ENCODE peak calls at places on chromosomes 7 and 10, in eight cellular contexts. One of them, this sample, is unnamed.

GRCh38 chr7:10855583-10855982 is 118.1 kb upstream of the PHF14 start:
- DNase-seq in mesendoderm: no peak
- DNase-seq in adipocyte: no peak
- DNase-seq in PC-3: no peak
- DNase-seq in colonic mucosa: no peak
- DNase-seq in neuronal stem cell: no peak
- DNase-seq in mammary epithelial cell: no peak
- DNase-seq in neural progenitor cell: no peak
- DNase-seq in this sample: no peak

GRCh38 chr10:50981904-50982303 is 92.4 kb upstream of the PRKG1 start:
- DNase-seq in mesendoderm: no peak
- DNase-seq in adipocyte: no peak
- DNase-seq in PC-3: no peak
- DNase-seq in colonic mucosa: no peak
- DNase-seq in neuronal stem cell: no peak
- DNase-seq in mammary epithelial cell: no peak
- DNase-seq in neural progenitor cell: no peak
- DNase-seq in this sample: no peak

GRCh38 chr7:99004781-99005500 is 126.6 kb downstream of the TRRAP start:
- DNase-seq in mesendoderm: no peak
- DNase-seq in adipocyte: no peak
- DNase-seq in PC-3: no peak
- DNase-seq in colonic mucosa: no peak
- DNase-seq in neuronal stem cell: no peak
- DNase-seq in mammary epithelial cell: no peak
- DNase-seq in neural progenitor cell: no peak
- DNase-seq in this sample: no peak

GRCh38 chr10:2208106-2208505 is 470.8 kb upstream of the ADARB2 start:
- DNase-seq in mesendoderm: no peak
- DNase-seq in adipocyte: no peak
- DNase-seq in PC-3: no peak
- DNase-seq in colonic mucosa: no peak
- DNase-seq in neuronal stem cell: no peak
- DNase-seq in mammary epithelial cell: no peak
- DNase-seq in neural progenitor cell: no peak
- DNase-seq in this sample: no peak

GRCh38 chr7:104848386-104848990 is 165.5 kb upstream of the KMT2E start:
- DNase-seq in mesendoderm: peak; percentile 80
- DNase-seq in adipocyte: peak; percentile 84
- DNase-seq in PC-3: peak; percentile 78
- DNase-seq in colonic mucosa: peak; percentile 64
- DNase-seq in neuronal stem cell: peak; percentile 86
- DNase-seq in mammary epithelial cell: peak; percentile 25
- DNase-seq in neural progenitor cell: peak; percentile 80
- DNase-seq in this sample: no peak

GRCh38 chr10:48390933-48391845 is 84.7 kb downstream of the MAPK8 start:
- DNase-seq in mesendoderm: no peak
- DNase-seq in adipocyte: peak; percentile 48
- DNase-seq in PC-3: peak; percentile 73
- DNase-seq in colonic mucosa: no peak
- DNase-seq in neuronal stem cell: no peak
- DNase-seq in mammary epithelial cell: peak; percentile 81
- DNase-seq in neural progenitor cell: no peak
- DNase-seq in this sample: no peak

GRCh38 chr10:31320598-31321211 is 1.7 kb downstream of the ZEB1 start:
- DNase-seq in mesendoderm: peak; percentile 42
- DNase-seq in adipocyte: peak; percentile 78
- DNase-seq in PC-3: peak; percentile 7
- DNase-seq in colonic mucosa: peak; percentile 29
- DNase-seq in neuronal stem cell: peak; percentile 40
- DNase-seq in mammary epithelial cell: peak; percentile 38
- DNase-seq in neural progenitor cell: peak; percentile 70
- DNase-seq in this sample: no peak

GRCh38 chr10:26335574-26336093 is 102.5 kb upstream of the APBB1IP start:
- DNase-seq in mesendoderm: no peak
- DNase-seq in adipocyte: no peak
- DNase-seq in PC-3: no peak
- DNase-seq in colonic mucosa: no peak
- DNase-seq in neuronal stem cell: no peak
- DNase-seq in mammary epithelial cell: no peak
- DNase-seq in neural progenitor cell: no peak
- DNase-seq in this sample: no peak

GRCh38 chr7:13981070-13981469 is 8.4 kb downstream of the ETV1 start:
- DNase-seq in mesendoderm: peak; percentile 89
- DNase-seq in adipocyte: peak; percentile 93
- DNase-seq in PC-3: peak; percentile 91
- DNase-seq in colonic mucosa: peak; percentile 71
- DNase-seq in neuronal stem cell: no peak
- DNase-seq in mammary epithelial cell: peak; percentile 94
- DNase-seq in neural progenitor cell: peak; percentile 50
- DNase-seq in this sample: peak; percentile 69

GRCh38 chr10:52261362-52261761 is 52.7 kb upstream of the DKK1 start:
- DNase-seq in mesendoderm: no peak
- DNase-seq in adipocyte: no peak
- DNase-seq in PC-3: peak; percentile 87
- DNase-seq in colonic mucosa: no peak
- DNase-seq in neuronal stem cell: no peak
- DNase-seq in mammary epithelial cell: peak; percentile 66
- DNase-seq in neural progenitor cell: no peak
- DNase-seq in this sample: no peak

GRCh38 chr7:141526115-141526514 is 25.1 kb upstream of the AGK start:
- DNase-seq in mesendoderm: no peak
- DNase-seq in adipocyte: no peak
- DNase-seq in PC-3: no peak
- DNase-seq in colonic mucosa: no peak
- DNase-seq in neuronal stem cell: no peak
- DNase-seq in mammary epithelial cell: no peak
- DNase-seq in neural progenitor cell: no peak
- DNase-seq in this sample: no peak

GRCh38 chr10:44334621-44335184 is 50.2 kb downstream of the CXCL12 start:
- DNase-seq in mesendoderm: no peak
- DNase-seq in adipocyte: peak; percentile 67
- DNase-seq in PC-3: peak; percentile 13
- DNase-seq in colonic mucosa: no peak
- DNase-seq in neuronal stem cell: no peak
- DNase-seq in mammary epithelial cell: no peak
- DNase-seq in neural progenitor cell: no peak
- DNase-seq in this sample: no peak

GRCh38 chr10:86204421-86205045 is 162.1 kb downstream of the GRID1 start:
- DNase-seq in mesendoderm: no peak
- DNase-seq in adipocyte: no peak
- DNase-seq in PC-3: no peak
- DNase-seq in colonic mucosa: no peak
- DNase-seq in neuronal stem cell: no peak
- DNase-seq in mammary epithelial cell: no peak
- DNase-seq in neural progenitor cell: no peak
- DNase-seq in this sample: no peak

GRCh38 chr10:29968556-29968955 is 90.8 kb downstream of the JCAD start:
- DNase-seq in mesendoderm: no peak
- DNase-seq in adipocyte: no peak
- DNase-seq in PC-3: no peak
- DNase-seq in colonic mucosa: no peak
- DNase-seq in neuronal stem cell: no peak
- DNase-seq in mammary epithelial cell: no peak
- DNase-seq in neural progenitor cell: no peak
- DNase-seq in this sample: no peak

GRCh38 chr7:143282124-143282523 is 2.6 kb upstream of the TMEM139 start:
- DNase-seq in mesendoderm: no peak
- DNase-seq in adipocyte: no peak
- DNase-seq in PC-3: no peak
- DNase-seq in colonic mucosa: no peak
- DNase-seq in neuronal stem cell: no peak
- DNase-seq in mammary epithelial cell: no peak
- DNase-seq in neural progenitor cell: no peak
- DNase-seq in this sample: no peak

GRCh38 chr7:136914016-136914415 is 45.6 kb downstream of the CHRM2 start:
- DNase-seq in mesendoderm: no peak
- DNase-seq in adipocyte: peak; percentile 27
- DNase-seq in PC-3: no peak
- DNase-seq in colonic mucosa: no peak
- DNase-seq in neuronal stem cell: no peak
- DNase-seq in mammary epithelial cell: no peak
- DNase-seq in neural progenitor cell: no peak
- DNase-seq in this sample: no peak

GRCh38 chr7:29146888-29147609 is 712 bp upstream of the CPVL start:
- DNase-seq in mesendoderm: peak; percentile 39
- DNase-seq in adipocyte: no peak
- DNase-seq in PC-3: peak; percentile 66
- DNase-seq in colonic mucosa: peak; percentile 32
- DNase-seq in neuronal stem cell: no peak
- DNase-seq in mammary epithelial cell: no peak
- DNase-seq in neural progenitor cell: peak; percentile 45
- DNase-seq in this sample: no peak

GRCh38 chr10:123883921-123884320 is 7.7 kb downstream of the CPXM2 start:
- DNase-seq in mesendoderm: no peak
- DNase-seq in adipocyte: peak; percentile 34
- DNase-seq in PC-3: no peak
- DNase-seq in colonic mucosa: no peak
- DNase-seq in neuronal stem cell: no peak
- DNase-seq in mammary epithelial cell: no peak
- DNase-seq in neural progenitor cell: no peak
- DNase-seq in this sample: no peak

GRCh38 chr7:106947244-106947728 is 82.2 kb downstream of the PIK3CG start:
- DNase-seq in mesendoderm: peak; percentile 93
- DNase-seq in adipocyte: peak; percentile 86
- DNase-seq in PC-3: peak; percentile 72
- DNase-seq in colonic mucosa: peak; percentile 49
- DNase-seq in neuronal stem cell: peak; percentile 66
- DNase-seq in mammary epithelial cell: peak; percentile 62
- DNase-seq in neural progenitor cell: peak; percentile 83
- DNase-seq in this sample: peak; percentile 13

GRCh38 chr7:116524221-116524608 is 621 bp upstream of the CAV1 start:
- DNase-seq in mesendoderm: no peak
- DNase-seq in adipocyte: no peak
- DNase-seq in PC-3: no peak
- DNase-seq in colonic mucosa: no peak
- DNase-seq in neuronal stem cell: no peak
- DNase-seq in mammary epithelial cell: no peak
- DNase-seq in neural progenitor cell: no peak
- DNase-seq in this sample: no peak
- H3K9ac ChIP-seq in mesendoderm: peak overlapping the region; percentile 28
- H3K9ac ChIP-seq in adipocyte: peak overlapping the region; percentile 85
- H3K9ac ChIP-seq in PC-3: peak overlapping the region; percentile 57
- H3K9ac ChIP-seq in colonic mucosa: no peak overlapping the region
- H3K9ac ChIP-seq in neuronal stem cell: peak overlapping the region; percentile 30
- H3K9ac ChIP-seq in mammary epithelial cell: peak overlapping the region; percentile 93
- H3K9ac ChIP-seq in neural progenitor cell: no peak overlapping the region
- H3K9ac ChIP-seq in this sample: peak overlapping the region; percentile 100

GRCh38 chr10:112966191-112966855 is 16.3 kb downstream of the TCF7L2 start:
- DNase-seq in mesendoderm: no peak
- DNase-seq in adipocyte: no peak
- DNase-seq in PC-3: no peak
- DNase-seq in colonic mucosa: no peak
- DNase-seq in neuronal stem cell: no peak
- DNase-seq in mammary epithelial cell: no peak
- DNase-seq in neural progenitor cell: no peak
- DNase-seq in this sample: no peak

GRCh38 chr10:112969542-112969941 is 19.5 kb downstream of the TCF7L2 start:
- DNase-seq in mesendoderm: peak; percentile 66
- DNase-seq in adipocyte: no peak
- DNase-seq in PC-3: no peak
- DNase-seq in colonic mucosa: no peak
- DNase-seq in neuronal stem cell: no peak
- DNase-seq in mammary epithelial cell: no peak
- DNase-seq in neural progenitor cell: no peak
- DNase-seq in this sample: no peak

GRCh38 chr10:112964482-112964881 is 14.4 kb downstream of the TCF7L2 start:
- DNase-seq in mesendoderm: no peak
- DNase-seq in adipocyte: no peak
- DNase-seq in PC-3: no peak
- DNase-seq in colonic mucosa: no peak
- DNase-seq in neuronal stem cell: no peak
- DNase-seq in mammary epithelial cell: no peak
- DNase-seq in neural progenitor cell: no peak
- DNase-seq in this sample: no peak

GRCh38 chr10:112969131-112969530 is 19.1 kb downstream of the TCF7L2 start:
- DNase-seq in mesendoderm: no peak
- DNase-seq in adipocyte: no peak
- DNase-seq in PC-3: no peak
- DNase-seq in colonic mucosa: no peak
- DNase-seq in neuronal stem cell: no peak
- DNase-seq in mammary epithelial cell: no peak
- DNase-seq in neural progenitor cell: no peak
- DNase-seq in this sample: no peak

GRCh38 chr10:112967200-112967599 is 17.2 kb downstream of the TCF7L2 start:
- DNase-seq in mesendoderm: no peak
- DNase-seq in adipocyte: peak; percentile 26
- DNase-seq in PC-3: peak; percentile 73
- DNase-seq in colonic mucosa: no peak
- DNase-seq in neuronal stem cell: no peak
- DNase-seq in mammary epithelial cell: peak; percentile 87
- DNase-seq in neural progenitor cell: no peak
- DNase-seq in this sample: no peak
- H3K4me1 ChIP-seq in mesendoderm: peaks cover 8% of the 10 kb centered on the region
- H3K4me1 ChIP-seq in adipocyte: peaks cover 39% of the 10 kb centered on the region
- H3K4me1 ChIP-seq in PC-3: peaks cover 31% of the 10 kb centered on the region
- H3K4me1 ChIP-seq in colonic mucosa: no peaks in the 10 kb centered on the region
- H3K4me1 ChIP-seq in neuronal stem cell: peaks cover 17% of the 10 kb centered on the region
- H3K4me1 ChIP-seq in mammary epithelial cell: peaks cover 19% of the 10 kb centered on the region
- H3K4me1 ChIP-seq in neural progenitor cell: peaks cover 20% of the 10 kb centered on the region
- H3K4me1 ChIP-seq in this sample: peaks cover 6% of the 10 kb centered on the region

DNA sequence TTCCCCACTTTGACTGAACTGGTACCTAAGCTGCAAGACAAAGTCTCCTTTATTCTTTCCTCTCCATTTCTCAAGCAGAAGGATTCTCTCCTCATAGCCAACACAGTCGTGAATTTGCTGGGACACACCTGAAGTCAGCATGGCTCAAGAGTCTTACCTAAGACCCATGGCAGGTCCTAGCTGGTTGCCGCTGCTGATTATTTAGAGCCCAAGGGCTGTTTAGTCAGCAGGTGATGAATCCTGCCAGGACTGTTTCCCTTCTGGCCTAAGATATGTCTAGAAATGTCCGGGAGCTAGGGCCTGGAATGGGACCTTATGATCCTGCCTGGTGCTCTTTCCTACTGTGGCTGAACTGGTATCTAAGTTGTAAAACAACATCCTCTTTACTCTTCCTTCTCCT is 82.8 kb downstream of the AHCYL2 start:
- DNase-seq in mesendoderm: no peak
- DNase-seq in adipocyte: no peak
- DNase-seq in PC-3: no peak
- DNase-seq in colonic mucosa: no peak
- DNase-seq in neuronal stem cell: no peak
- DNase-seq in mammary epithelial cell: peak; percentile 95
- DNase-seq in neural progenitor cell: no peak
- DNase-seq in this sample: peak; percentile 86
- H3K9ac ChIP-seq in mesendoderm: no peak overlapping the region
- H3K9ac ChIP-seq in adipocyte: no peak overlapping the region
- H3K9ac ChIP-seq in PC-3: no peak overlapping the region
- H3K9ac ChIP-seq in colonic mucosa: no peak overlapping the region
- H3K9ac ChIP-seq in neuronal stem cell: no peak overlapping the region
- H3K9ac ChIP-seq in mammary epithelial cell: no peak overlapping the region
- H3K9ac ChIP-seq in neural progenitor cell: no peak overlapping the region
- H3K9ac ChIP-seq in this sample: peak overlapping the region; percentile 75

DNA sequence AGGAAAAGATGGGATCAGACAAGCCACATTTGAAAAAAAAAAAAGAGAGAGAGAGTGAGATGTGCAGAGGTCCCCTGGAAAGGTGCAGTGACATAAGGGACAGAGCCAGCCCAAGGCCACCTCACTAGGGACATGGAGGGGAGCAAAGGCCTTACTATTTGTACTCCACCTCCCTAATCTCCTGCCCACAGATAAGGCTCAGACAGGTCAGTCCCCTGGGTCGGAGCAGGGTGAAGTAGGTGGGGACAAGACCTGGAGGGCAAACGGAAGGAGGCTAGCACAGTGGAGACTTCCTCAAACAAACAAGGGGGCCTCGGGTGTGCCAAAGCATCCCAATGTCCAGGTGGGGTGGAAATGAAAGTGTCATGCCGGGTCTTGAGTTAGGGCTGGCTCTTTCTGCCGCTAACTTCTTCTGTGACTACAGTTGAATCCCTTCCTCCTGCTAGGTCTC is 7.0 kb downstream of the PRF1 start:
- DNase-seq in mesendoderm: no peak
- DNase-seq in adipocyte: no peak
- DNase-seq in PC-3: no peak
- DNase-seq in colonic mucosa: peak; percentile 12
- DNase-seq in neuronal stem cell: no peak
- DNase-seq in mammary epithelial cell: no peak
- DNase-seq in neural progenitor cell: no peak
- DNase-seq in this sample: no peak
- H3K4me1 ChIP-seq in mesendoderm: no peaks in the 10 kb centered on the region
- H3K4me1 ChIP-seq in adipocyte: no peaks in the 10 kb centered on the region
- H3K4me1 ChIP-seq in PC-3: peaks cover 5% of the 10 kb centered on the region
- H3K4me1 ChIP-seq in colonic mucosa: no peaks in the 10 kb centered on the region
- H3K4me1 ChIP-seq in neuronal stem cell: peaks cover 1% of the 10 kb centered on the region
- H3K4me1 ChIP-seq in mammary epithelial cell: peaks cover 4% of the 10 kb centered on the region
- H3K4me1 ChIP-seq in neural progenitor cell: no peaks in the 10 kb centered on the region
- H3K4me1 ChIP-seq in this sample: peaks cover 8% of the 10 kb centered on the region

This sample was measured in keratinocyte.